ENCODE peak calls at places on chromosomes 4 and X, in ten cellular contexts. One of them, this sample, is unnamed.

GRCh38 chr4:19026281-19026680 is 1004.7 kb upstream of the LCORL start:
- DNase-seq in MCF 10A: peak; percentile 3
- DNase-seq in NCI-H1694: no peak
- DNase-seq in aorta: no peak
- DNase-seq in activated CD4-positive, CD25-positive, alpha-beta regulatory T cell treated with anti-CD3 and anti-CD28 coated beads, Interleukin-2, amount 50 U/mL, for 72 hours: no peak
- DNase-seq in Right ventricle myocardium superior: peak; percentile 33
- DNase-seq in transverse colon: no peak
- DNase-seq in cardiac muscle cell: no peak
- DNase-seq in tibial artery: no peak
- DNase-seq in T-helper 1 cell: no peak
- DNase-seq in this sample: no peak

GRCh38 chr4:6763330-6763851 is 19.1 kb upstream of the KIAA0232 start:
- DNase-seq in tibial artery: no peak
- DNase-seq in T-helper 1 cell: no peak
- DNase-seq in NCI-H1694: no peak
- DNase-seq in activated CD4-positive, CD25-positive, alpha-beta regulatory T cell treated with anti-CD3 and anti-CD28 coated beads, Interleukin-2, amount 50 U/mL, for 72 hours: no peak
- DNase-seq in aorta: no peak
- DNase-seq in MCF 10A: peak; percentile 92
- DNase-seq in transverse colon: peak; percentile 45
- DNase-seq in cardiac muscle cell: no peak
- DNase-seq in Right ventricle myocardium superior: no peak
- DNase-seq in this sample: peak; percentile 44

GRCh38 chr4:3481113-3481531 is 18.0 kb downstream of the DOK7 start:
- DNase-seq in transverse colon: no peak
- DNase-seq in NCI-H1694: no peak
- DNase-seq in MCF 10A: no peak
- DNase-seq in Right ventricle myocardium superior: no peak
- DNase-seq in tibial artery: no peak
- DNase-seq in aorta: no peak
- DNase-seq in cardiac muscle cell: peak; percentile 58
- DNase-seq in activated CD4-positive, CD25-positive, alpha-beta regulatory T cell treated with anti-CD3 and anti-CD28 coated beads, Interleukin-2, amount 50 U/mL, for 72 hours: no peak
- DNase-seq in T-helper 1 cell: no peak
- DNase-seq in this sample: peak; percentile 86

GRCh38 chr4:96766359-96766758 is 926.5 kb downstream of the PDHA2 start:
- DNase-seq in cardiac muscle cell: no peak
- DNase-seq in transverse colon: no peak
- DNase-seq in tibial artery: no peak
- DNase-seq in NCI-H1694: no peak
- DNase-seq in Right ventricle myocardium superior: no peak
- DNase-seq in aorta: no peak
- DNase-seq in activated CD4-positive, CD25-positive, alpha-beta regulatory T cell treated with anti-CD3 and anti-CD28 coated beads, Interleukin-2, amount 50 U/mL, for 72 hours: no peak
- DNase-seq in T-helper 1 cell: no peak
- DNase-seq in MCF 10A: peak; percentile 89
- DNase-seq in this sample: no peak

GRCh38 chr4:164571593-164572385 is 182.1 kb upstream of the SMIM31 start:
- DNase-seq in tibial artery: no peak
- DNase-seq in activated CD4-positive, CD25-positive, alpha-beta regulatory T cell treated with anti-CD3 and anti-CD28 coated beads, Interleukin-2, amount 50 U/mL, for 72 hours: no peak
- DNase-seq in Right ventricle myocardium superior: no peak
- DNase-seq in T-helper 1 cell: no peak
- DNase-seq in NCI-H1694: no peak
- DNase-seq in aorta: peak; percentile 20
- DNase-seq in cardiac muscle cell: peak; percentile 39
- DNase-seq in MCF 10A: no peak
- DNase-seq in transverse colon: no peak
- DNase-seq in this sample: peak; percentile 56

GRCh38 chrX:140776320-140776719 is 66.8 kb downstream of the LINC00632 start:
- DNase-seq in tibial artery: no peak
- DNase-seq in cardiac muscle cell: no peak
- DNase-seq in MCF 10A: no peak
- DNase-seq in Right ventricle myocardium superior: no peak
- DNase-seq in activated CD4-positive, CD25-positive, alpha-beta regulatory T cell treated with anti-CD3 and anti-CD28 coated beads, Interleukin-2, amount 50 U/mL, for 72 hours: no peak
- DNase-seq in transverse colon: no peak
- DNase-seq in NCI-H1694: no peak
- DNase-seq in T-helper 1 cell: no peak
- DNase-seq in aorta: no peak
- DNase-seq in this sample: no peak

GRCh38 chr4:77028241-77028640 is 47.5 kb downstream of the CCNI start:
- DNase-seq in transverse colon: no peak
- DNase-seq in Right ventricle myocardium superior: no peak
- DNase-seq in cardiac muscle cell: no peak
- DNase-seq in activated CD4-positive, CD25-positive, alpha-beta regulatory T cell treated with anti-CD3 and anti-CD28 coated beads, Interleukin-2, amount 50 U/mL, for 72 hours: no peak
- DNase-seq in T-helper 1 cell: no peak
- DNase-seq in NCI-H1694: no peak
- DNase-seq in tibial artery: no peak
- DNase-seq in aorta: no peak
- DNase-seq in MCF 10A: no peak
- DNase-seq in this sample: no peak

GRCh38 chr4:110106946-110107325 is 91.5 kb downstream of the ELOVL6 start:
- DNase-seq in cardiac muscle cell: no peak
- DNase-seq in aorta: no peak
- DNase-seq in transverse colon: no peak
- DNase-seq in MCF 10A: peak; percentile 54
- DNase-seq in Right ventricle myocardium superior: no peak
- DNase-seq in T-helper 1 cell: no peak
- DNase-seq in NCI-H1694: no peak
- DNase-seq in tibial artery: no peak
- DNase-seq in activated CD4-positive, CD25-positive, alpha-beta regulatory T cell treated with anti-CD3 and anti-CD28 coated beads, Interleukin-2, amount 50 U/mL, for 72 hours: no peak
- DNase-seq in this sample: no peak

GRCh38 chrX:74493806-74494205 is 72.5 kb downstream of the SLC16A2 start:
- DNase-seq in activated CD4-positive, CD25-positive, alpha-beta regulatory T cell treated with anti-CD3 and anti-CD28 coated beads, Interleukin-2, amount 50 U/mL, for 72 hours: no peak
- DNase-seq in aorta: no peak
- DNase-seq in tibial artery: no peak
- DNase-seq in Right ventricle myocardium superior: no peak
- DNase-seq in NCI-H1694: no peak
- DNase-seq in MCF 10A: no peak
- DNase-seq in transverse colon: no peak
- DNase-seq in cardiac muscle cell: no peak
- DNase-seq in T-helper 1 cell: no peak
- DNase-seq in this sample: no peak

GRCh38 chr4:145613546-145614234 is 5.5 kb upstream of the MMAA start:
- DNase-seq in aorta: no peak
- DNase-seq in cardiac muscle cell: no peak
- DNase-seq in transverse colon: no peak
- DNase-seq in T-helper 1 cell: no peak
- DNase-seq in tibial artery: no peak
- DNase-seq in activated CD4-positive, CD25-positive, alpha-beta regulatory T cell treated with anti-CD3 and anti-CD28 coated beads, Interleukin-2, amount 50 U/mL, for 72 hours: no peak
- DNase-seq in NCI-H1694: no peak
- DNase-seq in Right ventricle myocardium superior: no peak
- DNase-seq in MCF 10A: no peak
- DNase-seq in this sample: no peak

GRCh38 chr4:15451866-15452765 is 17.6 kb upstream of the CC2D2A start:
- DNase-seq in activated CD4-positive, CD25-positive, alpha-beta regulatory T cell treated with anti-CD3 and anti-CD28 coated beads, Interleukin-2, amount 50 U/mL, for 72 hours: no peak
- DNase-seq in Right ventricle myocardium superior: no peak
- DNase-seq in transverse colon: no peak
- DNase-seq in MCF 10A: peak; percentile 80
- DNase-seq in T-helper 1 cell: no peak
- DNase-seq in tibial artery: peak; percentile 80
- DNase-seq in cardiac muscle cell: no peak
- DNase-seq in NCI-H1694: no peak
- DNase-seq in aorta: no peak
- DNase-seq in this sample: no peak

This sample was measured in endodermal cell.